ENCODE peak calls at places on chromosome 2, in seven cellular contexts. One of them, this sample, is unnamed.

GRCh38 chr2:63614983-63615945 is 26.5 kb downstream of the MDH1 start:
- DNase-seq in HTR-8/SVneo: peak
- DNase-seq in naive thymus-derived CD8-positive, alpha-beta T cell: no peak
- DNase-seq in occipital lobe: no peak
- DNase-seq in HuH-7.5: peak
- DNase-seq in upper lobe of right lung: no peak
- DNase-seq in glutamatergic neuron: no peak
- DNase-seq in this sample: peak

GRCh38 chr2:231362785-231363184 is 32.7 kb upstream of the B3GNT7 start:
- DNase-seq in HTR-8/SVneo: no peak
- DNase-seq in naive thymus-derived CD8-positive, alpha-beta T cell: no peak
- DNase-seq in occipital lobe: no peak
- DNase-seq in HuH-7.5: no peak
- DNase-seq in upper lobe of right lung: no peak
- DNase-seq in glutamatergic neuron: no peak
- DNase-seq in this sample: no peak

GRCh38 chr2:2187196-2187595 is 143.9 kb downstream of the MYT1L start:
- DNase-seq in HTR-8/SVneo: no peak
- DNase-seq in naive thymus-derived CD8-positive, alpha-beta T cell: no peak
- DNase-seq in occipital lobe: no peak
- DNase-seq in HuH-7.5: no peak
- DNase-seq in upper lobe of right lung: no peak
- DNase-seq in glutamatergic neuron: peak
- DNase-seq in this sample: no peak

GRCh38 chr2:48380989-48381625 is 148.8 kb upstream of the STON1 start:
- DNase-seq in HTR-8/SVneo: no peak
- DNase-seq in naive thymus-derived CD8-positive, alpha-beta T cell: no peak
- DNase-seq in occipital lobe: no peak
- DNase-seq in HuH-7.5: no peak
- DNase-seq in upper lobe of right lung: no peak
- DNase-seq in glutamatergic neuron: no peak
- DNase-seq in this sample: peak

GRCh38 chr2:1675633-1676032 is 68.7 kb downstream of the PXDN start:
- DNase-seq in HTR-8/SVneo: peak
- DNase-seq in naive thymus-derived CD8-positive, alpha-beta T cell: no peak
- DNase-seq in occipital lobe: peak
- DNase-seq in HuH-7.5: no peak
- DNase-seq in upper lobe of right lung: no peak
- DNase-seq in glutamatergic neuron: no peak
- DNase-seq in this sample: no peak

GRCh38 chr2:6865346-6866238 is at the start of gene CMPK2:
- DNase-seq in HTR-8/SVneo: no peak
- DNase-seq in naive thymus-derived CD8-positive, alpha-beta T cell: peak
- DNase-seq in occipital lobe: peak
- DNase-seq in HuH-7.5: peak
- DNase-seq in upper lobe of right lung: peak
- DNase-seq in glutamatergic neuron: peak
- DNase-seq in this sample: peak

GRCh38 chr2:169732583-169733358 is 861 bp upstream of the KLHL23 start:
- DNase-seq in HTR-8/SVneo: no peak
- DNase-seq in naive thymus-derived CD8-positive, alpha-beta T cell: peak
- DNase-seq in occipital lobe: no peak
- DNase-seq in HuH-7.5: peak
- DNase-seq in upper lobe of right lung: no peak
- DNase-seq in glutamatergic neuron: no peak
- DNase-seq in this sample: no peak

GRCh38 chr2:179861027-179861776 is at the start of gene ZNF385B:
- DNase-seq in HTR-8/SVneo: peak
- DNase-seq in naive thymus-derived CD8-positive, alpha-beta T cell: no peak
- DNase-seq in occipital lobe: no peak
- DNase-seq in HuH-7.5: peak
- DNase-seq in upper lobe of right lung: peak
- DNase-seq in glutamatergic neuron: peak
- DNase-seq in this sample: no peak

GRCh38 chr2:11154460-11155325 is 574 bp upstream of the SLC66A3 start:
- DNase-seq in HTR-8/SVneo: peak
- DNase-seq in naive thymus-derived CD8-positive, alpha-beta T cell: peak
- DNase-seq in occipital lobe: peak
- DNase-seq in HuH-7.5: peak
- DNase-seq in upper lobe of right lung: peak
- DNase-seq in glutamatergic neuron: peak
- DNase-seq in this sample: peak

This sample was measured in trophoblast cell.